ENCODE peak calls at places on chromosomes 11 and 22, in seven cellular contexts. E is A549, A is transverse colon, Z is stomach, J is HCT116, V is ovary, R is heart left ventricle. I is an unnamed sample.

GRCh38 chr22:44200451-44200850 is 19.7 kb downstream of the PARVG start:
- DNase-seq in Z (no peak), R (no peak), J (no peak), A (no peak), E (no peak), V (peak; percentile 5), I (no peak)

GRCh38 chr11:111105566-111105965 is 140.0 kb upstream of the POU2AF2 start:
- DNase-seq in V (no peak), R (no peak), E (no peak), A (no peak), J (no peak), Z (no peak), I (no peak)

GRCh38 chr11:106032861-106033260 is 10.8 kb upstream of the MSANTD4 start:
- DNase-seq in V (no peak), J (no peak), R (no peak), A (no peak), E (no peak), Z (no peak), I (no peak)

GRCh38 chr11:47160753-47161133 is 15.9 kb downstream of the ARFGAP2 start:
- DNase-seq in Z (no peak), A (no peak), E (no peak), J (no peak), R (no peak), V (no peak), I (no peak)

GRCh38 chr22:20783844-20784723 is 10.2 kb downstream of the SERPIND1 start:
- DNase-seq in V (no peak), E (peak; percentile 62), R (no peak), Z (no peak), A (peak; percentile 31), J (peak; percentile 34), I (no peak)

GRCh38 chr11:61075891-61076290 is 26.4 kb upstream of the CD5 start:
- DNase-seq in V (no peak), J (no peak), Z (peak; percentile 71), A (peak; percentile 29), E (peak; percentile 18), R (no peak), I (no peak)

GRCh38 chr11:122398167-122398566 is 257.4 kb upstream of the UBASH3B start:
- DNase-seq in E (no peak), V (no peak), R (no peak), J (no peak), A (no peak), Z (no peak), I (no peak)

GRCh38 chr11:134916421-134916820 is 504.4 kb upstream of the B3GAT1 start:
- DNase-seq in R (no peak), A (no peak), E (no peak), V (no peak), J (no peak), Z (no peak), I (no peak)

GRCh38 chr11:123431619-123432018 is 1.6 kb downstream of the GRAMD1B start:
- DNase-seq in R (no peak), E (no peak), J (no peak), A (no peak), V (no peak), Z (no peak), I (no peak)

GRCh38 chr11:15326535-15326934 is 211.8 kb downstream of the INSC start:
- DNase-seq in J (no peak), A (no peak), V (no peak), R (no peak), E (no peak), Z (no peak), I (no peak)

GRCh38 chr11:132072044-132072879 is 701.8 kb downstream of the NTM start:
- DNase-seq in A (no peak), E (no peak), Z (no peak), R (no peak), V (no peak), J (no peak), I (no peak)

GRCh38 chr22:44400763-44401060 is 88.0 kb upstream of the SHISAL1 start:
- DNase-seq in R (no peak), J (no peak), A (no peak), E (no peak), Z (no peak), V (no peak), I (no peak)

GRCh38 chr11:95661159-95661558 is 128.4 kb downstream of the FAM76B start:
- DNase-seq in E (no peak), V (no peak), R (no peak), J (no peak), Z (no peak), A (no peak), I (no peak)

GRCh38 chr22:39634530-39635399 is 64.2 kb downstream of the CACNA1I start:
- DNase-seq in Z (peak; percentile 44), R (no peak), A (peak; percentile 49), J (peak; percentile 80), V (no peak), E (peak; percentile 75), I (no peak)

GRCh38 chr11:119091966-119092879 is 7.5 kb downstream of the HMBS start:
- DNase-seq in J (no peak), V (no peak), E (no peak), Z (no peak), A (no peak), R (no peak), I (no peak)

GRCh38 chr11:134244593-134244992 is 8.6 kb downstream of the THYN1 start:
- DNase-seq in J (no peak), A (no peak), Z (no peak), V (no peak), R (no peak), E (peak; percentile 30), I (no peak)

GRCh38 chr11:86741489-86742435 is 58.6 kb upstream of the PRSS23 start:
- DNase-seq in V (no peak), A (no peak), R (no peak), Z (no peak), J (no peak), E (peak; percentile 94), I (no peak)

DNA sequence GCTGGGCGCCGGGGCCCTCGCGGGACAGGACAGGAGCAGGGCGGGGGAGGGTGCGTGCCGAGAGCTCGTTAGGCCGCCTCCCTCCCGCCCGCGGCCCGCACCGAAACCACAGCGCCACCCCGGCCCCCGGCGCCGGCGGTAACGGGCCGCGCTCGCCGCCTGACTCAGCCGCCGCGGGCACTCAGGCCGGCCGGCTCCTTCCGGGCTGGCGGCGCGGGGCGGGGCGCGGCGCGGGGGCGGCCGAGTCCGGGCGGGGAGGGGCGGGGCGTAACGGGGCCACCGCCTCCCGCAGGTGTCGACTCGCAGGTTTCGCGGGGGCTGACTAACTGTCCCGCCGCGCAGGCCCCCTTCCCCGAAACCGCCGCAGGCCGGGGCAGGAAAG is at the start of gene AP5B1:
- DNase-seq in A (peak; percentile 83), Z (peak; percentile 78), V (peak; percentile 70), J (no peak), R (peak; percentile 72), E (peak; percentile 61), I (peak; percentile 45)
- TF ChIP-seq POLR2A in A (no peak), Z (no peak), V (no peak), J (no peak), R (no peak), E (peak; percentile 66), I (peak; percentile 89)

DNA sequence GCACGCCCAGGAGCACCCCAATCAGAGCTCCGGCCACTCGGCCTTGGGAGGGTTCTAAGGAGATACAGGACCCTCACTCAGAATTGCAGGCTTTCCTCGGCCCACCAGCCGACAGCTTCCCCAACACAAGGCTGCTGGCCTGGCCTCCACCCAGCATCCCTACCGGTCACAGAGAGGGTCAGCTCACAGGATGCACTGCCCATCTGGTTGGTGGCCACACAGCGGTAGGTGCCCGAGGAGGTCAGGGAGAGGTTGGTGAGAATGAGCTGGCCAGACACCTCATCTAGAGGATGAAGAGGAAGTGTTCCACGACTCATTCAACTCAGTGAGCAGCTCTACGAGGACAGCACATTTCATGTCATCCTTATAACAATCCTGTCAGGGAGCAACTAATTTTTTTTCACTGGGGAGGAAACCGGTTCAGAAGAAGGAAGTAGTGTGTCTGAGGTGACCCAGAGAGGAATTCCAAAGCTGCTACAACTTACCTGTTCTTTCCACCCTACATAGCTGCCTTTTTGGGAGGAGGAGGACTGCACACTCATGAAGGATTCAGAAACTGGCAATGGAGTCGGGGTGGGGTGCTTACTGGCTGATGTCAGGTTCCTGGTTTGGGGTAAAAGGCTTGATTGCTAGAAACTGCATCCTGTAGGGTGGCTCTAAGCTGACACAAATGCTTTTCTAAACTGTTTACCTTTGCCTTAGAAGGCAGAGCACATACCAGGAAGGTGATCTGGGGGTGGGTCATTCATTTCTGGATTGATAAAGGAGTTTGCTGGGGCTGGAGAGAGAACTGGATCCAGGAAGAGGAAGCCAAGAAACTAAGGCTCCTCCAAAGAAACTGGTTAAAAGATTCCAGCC is 3.3 kb downstream of the VSIG2 start:
- DNase-seq in V (no peak), R (no peak), E (no peak), J (no peak), Z (no peak), A (no peak), I (no peak)
- H3K4me1 ChIP-seq in V (peaks cover 4% of the 10 kb centered on the region), R (no peaks in the 10 kb centered on the region), E (peaks cover 6% of the 10 kb centered on the region), J (peaks cover 36% of the 10 kb centered on the region), Z (peaks cover 72% of the 10 kb centered on the region), A (peaks cover 39% of the 10 kb centered on the region), I (no peaks in the 10 kb centered on the region)

GRCh38 chr22:48688366-48688765 is 1139.3 kb downstream of the BRD1 start:
- DNase-seq in E (no peak), R (no peak), A (no peak), V (no peak), J (no peak), Z (no peak), I (no peak)
- TF ChIP-seq POLR2A in E (no peak), R (no peak), A (no peak), V (no peak), J (no peak), Z (no peak), I (no peak)

GRCh38 chr22:49507607-49508292 is 319.9 kb downstream of the BRD1 start:
- DNase-seq in J (no peak), A (no peak), Z (peak; percentile 18), V (no peak), R (no peak), E (no peak), I (no peak)

GRCh38 chr22:49503896-49504521 is 323.7 kb downstream of the BRD1 start:
- DNase-seq in A (no peak), Z (peak; percentile 2), E (no peak), J (no peak), V (no peak), R (no peak), I (no peak)

GRCh38 chr22:49503321-49503720 is 324.4 kb downstream of the BRD1 start:
- DNase-seq in A (no peak), E (no peak), J (no peak), Z (no peak), V (no peak), R (no peak), I (no peak)

GRCh38 chr22:49506010-49506400 is 321.7 kb downstream of the BRD1 start:
- DNase-seq in J (no peak), V (no peak), Z (peak; percentile 5), E (no peak), A (no peak), R (no peak), I (no peak)

DNA sequence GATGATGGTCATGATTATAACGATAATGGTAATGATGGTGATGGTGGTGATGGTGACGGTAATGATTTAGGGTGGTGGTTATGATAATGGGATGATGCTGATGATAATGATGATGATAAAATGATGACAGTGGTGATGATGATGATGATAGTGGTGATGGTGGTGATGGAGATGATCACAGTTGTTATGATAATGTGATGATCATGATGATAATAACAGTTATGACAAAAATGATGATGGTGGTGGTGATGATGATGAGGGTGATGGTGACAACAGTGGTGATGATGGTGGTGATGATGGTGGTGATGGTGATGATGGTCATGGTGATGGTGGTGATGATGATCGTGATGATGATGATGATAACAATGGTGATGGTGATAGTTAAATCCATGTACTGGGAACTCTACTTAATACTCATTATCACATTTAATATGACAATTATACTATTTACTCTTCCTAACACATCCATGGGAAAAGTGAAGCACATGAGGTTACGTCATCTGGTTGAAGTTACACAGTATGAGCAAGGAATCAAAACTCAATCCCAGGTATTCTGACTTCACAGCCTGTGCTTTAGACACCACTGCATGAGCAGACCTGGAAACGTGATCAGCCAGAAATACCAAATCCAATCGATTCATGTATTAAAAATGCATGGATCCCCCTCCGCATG is 322.2 kb downstream of the BRD1 start:
- DNase-seq in J (no peak), E (no peak), A (no peak), Z (no peak), R (no peak), V (no peak), I (no peak)
- H3K4me1 ChIP-seq in J (peaks cover 38% of the 10 kb centered on the region), E (peaks cover 17% of the 10 kb centered on the region), A (no peaks in the 10 kb centered on the region), Z (no peaks in the 10 kb centered on the region), R (no peaks in the 10 kb centered on the region), V (no peaks in the 10 kb centered on the region), I (no peaks in the 10 kb centered on the region)